ENCODE peak calls at places on chromosomes 5 and 9, in seven cellular contexts. Z, C, R, V, N, P and J are unnamed samples.

GRCh38 chr5:40480392-40480791 is 199.3 kb upstream of the PTGER4 start:
- DNase-seq in Z (no peak), C (no peak), R (no peak), V (no peak), N (no peak), P (no peak), J (no peak)

GRCh38 chr5:175873090-175873454 is 1.7 kb downstream of the CPLX2 start:
- DNase-seq in Z (peak; percentile 40), C (no peak), R (no peak), V (no peak), N (no peak), P (no peak), J (no peak)

GRCh38 chr9:27564685-27565084 is 8.6 kb downstream of the C9orf72 start:
- DNase-seq in Z (no peak), C (no peak), R (no peak), V (no peak), N (no peak), P (no peak), J (no peak)

GRCh38 chr9:25964239-25964638 is 286.0 kb upstream of the TUSC1 start:
- DNase-seq in Z (peak; percentile 18), C (no peak), R (no peak), V (no peak), N (no peak), P (peak; percentile 70), J (no peak)

GRCh38 chr5:9192286-9192685 is 353.6 kb downstream of the SEMA5A start:
- DNase-seq in Z (no peak), C (no peak), R (no peak), V (no peak), N (no peak), P (no peak), J (no peak)

GRCh38 chr5:142115937-142116614 is 7.5 kb downstream of the NDFIP1 start:
- DNase-seq in Z (no peak), C (no peak), R (no peak), V (no peak), N (no peak), P (peak; percentile 40), J (no peak)

GRCh38 chr5:135851186-135851906 is 16.9 kb downstream of the SLC25A48 start:
- DNase-seq in Z (no peak), C (no peak), R (no peak), V (no peak), N (no peak), P (no peak), J (no peak)

GRCh38 chr5:67426961-67427630 is 230.5 kb upstream of the CD180 start:
- DNase-seq in Z (no peak), C (no peak), R (no peak), V (no peak), N (no peak), P (peak; percentile 44), J (no peak)

GRCh38 chr5:15620501-15620900 is 120.5 kb downstream of the FBXL7 start:
- DNase-seq in Z (no peak), C (no peak), R (peak; percentile 68), V (no peak), N (peak; percentile 78), P (peak; percentile 89), J (no peak)

GRCh38 chr9:99259231-99259918 is 37.3 kb downstream of the SEC61B start:
- DNase-seq in Z (peak; percentile 32), C (peak; percentile 85), R (peak; percentile 90), V (peak; percentile 87), N (peak; percentile 78), P (peak; percentile 48), J (no peak)

GRCh38 chr9:35859310-35859994 is 10.7 kb downstream of the OR13J1 start:
- DNase-seq in Z (no peak), C (no peak), R (peak; percentile 59), V (no peak), N (no peak), P (peak; percentile 14), J (peak; percentile 76)

GRCh38 chr9:131117111-131117761 is 8.2 kb upstream of the NUP214 start:
- DNase-seq in Z (no peak), C (peak; percentile 63), R (peak; percentile 57), V (no peak), N (no peak), P (no peak), J (no peak)

GRCh38 chr5:83562817-83563557 is 91.4 kb downstream of the VCAN start:
- DNase-seq in Z (no peak), C (no peak), R (no peak), V (no peak), N (no peak), P (peak; percentile 81), J (no peak)

GRCh38 chr5:3346111-3346820 is 249.4 kb upstream of the IRX1 start:
- DNase-seq in Z (no peak), C (peak; percentile 72), R (no peak), V (peak; percentile 62), N (no peak), P (no peak), J (peak; percentile 63)

GRCh38 chr9:98797491-98797890 is 1.1 kb upstream of the ANKS6 start:
- DNase-seq in Z (no peak), C (no peak), R (peak; percentile 11), V (no peak), N (no peak), P (no peak), J (no peak)

GRCh38 chr9:37283730-37284235 is 138.7 kb upstream of the GRHPR start:
- DNase-seq in Z (peak; percentile 26), C (no peak), R (no peak), V (no peak), N (no peak), P (peak; percentile 77), J (no peak)

GRCh38 chr5:6570530-6570929 is 62.3 kb downstream of the NSUN2 start:
- DNase-seq in Z (no peak), C (peak; percentile 7), R (peak; percentile 50), V (no peak), N (no peak), P (no peak), J (peak; percentile 69)

GRCh38 chr5:180353226-180353962 is at the start of gene GFPT2:
- DNase-seq in Z (peak; percentile 90), C (peak; percentile 90), R (peak; percentile 87), V (peak; percentile 89), N (peak; percentile 85), P (peak; percentile 70), J (peak; percentile 94)

GRCh38 chr5:149049371-149049781 is 13.5 kb downstream of the SH3TC2 start:
- DNase-seq in Z (no peak), C (no peak), R (no peak), V (no peak), N (no peak), P (no peak), J (no peak)

GRCh38 chr9:124769451-124770358 is 1.4 kb downstream of the NR6A1 start:
- DNase-seq in Z (no peak), C (no peak), R (no peak), V (peak; percentile 88), N (no peak), P (no peak), J (peak; percentile 82)

GRCh38 chr5:132873119-132873929 is at the start of gene LEAP2:
- DNase-seq in Z (no peak), C (no peak), R (no peak), V (no peak), N (no peak), P (peak; percentile 62), J (no peak)

GRCh38 chr5:11851402-11851801 is 52.8 kb downstream of the CTNND2 start:
- DNase-seq in Z (no peak), C (no peak), R (no peak), V (no peak), N (no peak), P (no peak), J (no peak)

GRCh38 chr5:135246605-135246922 is 152.5 kb downstream of the MACROH2A1 start:
- DNase-seq in Z (no peak), C (no peak), R (no peak), V (peak; percentile 34), N (no peak), P (no peak), J (peak; percentile 75)

DNA sequence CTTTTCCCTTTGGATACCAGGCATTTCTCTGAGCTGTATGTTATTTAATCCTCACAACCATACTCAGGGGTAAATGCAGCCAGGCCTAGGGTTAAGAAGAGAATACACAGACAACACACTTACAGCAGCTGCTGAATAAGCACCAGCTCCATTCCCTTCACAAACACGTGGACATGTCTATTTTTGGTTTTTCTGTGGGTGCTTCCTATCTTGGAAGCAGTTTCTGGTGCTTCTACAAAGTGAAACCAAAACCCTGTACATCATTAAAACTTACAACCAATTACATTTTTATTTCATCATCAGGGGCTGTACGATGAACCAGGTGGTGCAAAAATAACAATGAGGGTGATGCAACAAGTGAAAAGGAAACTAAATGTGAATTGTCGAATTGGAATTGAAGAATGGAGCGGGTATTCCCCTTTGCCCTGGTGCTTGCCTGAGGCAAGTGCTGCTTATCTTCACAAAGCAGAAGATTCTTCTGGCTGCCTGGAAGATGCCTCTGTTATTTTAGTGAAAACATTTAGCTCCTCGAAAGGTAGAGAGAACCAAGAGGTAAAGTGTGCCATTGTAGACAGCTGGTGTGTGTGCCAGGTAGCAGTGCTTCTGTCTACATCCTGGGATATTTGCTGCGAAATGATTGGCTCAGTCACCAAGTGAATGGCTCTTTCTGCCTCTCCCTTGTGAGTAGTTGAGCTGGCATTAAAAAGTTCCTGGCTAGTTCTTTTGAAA is 18.6 kb upstream of the IFNB1 start:
- DNase-seq in Z (peak; percentile 42), C (no peak), R (no peak), V (no peak), N (no peak), P (peak; percentile 86), J (no peak)
- TF ChIP-seq CTCF in Z (no peak), C (no peak), R (no peak), V (no peak), N (no peak), P (no peak), J (no peak)

GRCh38 chr9:8652282-8652681 is 852.7 kb upstream of the DMAC1 start:
- DNase-seq in Z (no peak), C (no peak), R (no peak), V (no peak), N (no peak), P (no peak), J (no peak)
- TF ChIP-seq CTCF in Z (no peak), C (no peak), R (no peak), V (no peak), N (no peak), P (no peak), J (no peak)

GRCh38 chr5:38258319-38259061 is at the start of gene EGFLAM:
- DNase-seq in Z (no peak), C (no peak), R (no peak), V (no peak), N (no peak), P (no peak), J (no peak)
- TF ChIP-seq CTCF in Z (no peak), C (no peak), R (peak; percentile 37), V (no peak), N (no peak), P (peak; percentile 13), J (no peak)

GRCh38 chr5:172832383-172833315 is 1.4 kb upstream of the ERGIC1 start:
- DNase-seq in Z (no peak), C (no peak), R (no peak), V (no peak), N (no peak), P (no peak), J (no peak)

GRCh38 chr5:172835246-172836030 is 1.4 kb downstream of the ERGIC1 start:
- DNase-seq in Z (no peak), C (no peak), R (no peak), V (peak; percentile 54), N (no peak), P (no peak), J (no peak)

GRCh38 chr5:172833691-172834569 is at the start of gene ERGIC1:
- DNase-seq in Z (peak; percentile 92), C (peak; percentile 94), R (peak; percentile 84), V (peak; percentile 97), N (peak; percentile 84), P (peak; percentile 74), J (peak; percentile 91)

GRCh38 chr5:172833372-172833690 is 720 bp upstream of the ERGIC1 start:
- DNase-seq in Z (no peak), C (no peak), R (no peak), V (no peak), N (no peak), P (no peak), J (no peak)

GRCh38 chr5:172834570-172835245 is 657 bp downstream of the ERGIC1 start:
- DNase-seq in Z (peak; percentile 45), C (no peak), R (no peak), V (peak; percentile 87), N (no peak), P (no peak), J (no peak)
- TF ChIP-seq CTCF in Z (no peak), C (no peak), R (no peak), V (no peak), N (no peak), P (no peak), J (no peak)